ENCODE peak calls at places on chromosome 14, in ten cellular contexts. O is A549, A is ascending aorta, Z is fibroblast of villous mesenchyme, X is HL-60, B is cardiac muscle cell, D is dorsolateral prefrontal cortex, H is retinal pigment epithelial cell, Q is heart right ventricle, W is bronchial epithelial cell. R is an unnamed sample.

GRCh38 chr14:92586001-92586947 is 72.7 kb downstream of the RIN3 start:
- DNase-seq in O (no peak), A (no peak), Z (peak; percentile 99), X (peak; percentile 80), B (peak; percentile 97), D (no peak), H (peak; percentile 69), Q (no peak), W (no peak), R (no peak)

GRCh38 chr14:103819503-103820307 is 27.7 kb downstream of the PPP1R13B start:
- DNase-seq in O (no peak), A (no peak), Z (no peak), X (no peak), B (peak; percentile 42), D (no peak), H (no peak), Q (peak; percentile 36), W (no peak), R (no peak)

GRCh38 chr14:64879635-64880381 is at the start of gene SPTB:
- DNase-seq in O (no peak), A (no peak), Z (no peak), X (no peak), B (no peak), D (peak; percentile 43), H (no peak), Q (peak; percentile 70), W (no peak), R (no peak)

GRCh38 chr14:105274600-105274999 is 26.2 kb downstream of the BRF1 start:
- DNase-seq in O (no peak), A (no peak), Z (no peak), X (no peak), B (no peak), D (no peak), H (no peak), Q (no peak), W (no peak), R (no peak)

GRCh38 chr14:61555056-61555838 is 140.1 kb upstream of the HIF1A start:
- DNase-seq in O (no peak), A (no peak), Z (peak; percentile 63), X (no peak), B (peak; percentile 62), D (no peak), H (no peak), Q (no peak), W (peak; percentile 75), R (no peak)

GRCh38 chr14:91219505-91220389 is 24.8 kb downstream of the GPR68 start:
- DNase-seq in O (no peak), A (no peak), Z (no peak), X (no peak), B (no peak), D (no peak), H (no peak), Q (peak; percentile 53), W (no peak), R (no peak)

GRCh38 chr14:44833376-44833775 is 128.4 kb downstream of the KLHL28 start:
- DNase-seq in O (peak; percentile 41), A (no peak), Z (peak; percentile 7), X (no peak), B (peak; percentile 17), D (no peak), H (no peak), Q (no peak), W (peak; percentile 60), R (no peak)

GRCh38 chr14:73612339-73613045 is at the start of gene ACOT6:
- DNase-seq in O (peak; percentile 83), A (peak; percentile 15), Z (peak; percentile 73), X (no peak), B (peak; percentile 78), D (peak; percentile 78), H (no peak), Q (peak; percentile 73), W (peak; percentile 55), R (peak; percentile 45)

GRCh38 chr14:71651228-71651627 is 281.0 kb upstream of the RGS6 start:
- DNase-seq in O (no peak), A (no peak), Z (peak; percentile 92), X (no peak), B (peak; percentile 91), D (no peak), H (peak; percentile 74), Q (no peak), W (peak; percentile 37), R (no peak)

GRCh38 chr14:85565862-85566296 is 35.9 kb downstream of the FLRT2 start:
- DNase-seq in O (no peak), A (no peak), Z (peak; percentile 60), X (no peak), B (peak; percentile 48), D (no peak), H (no peak), Q (no peak), W (peak; percentile 93), R (no peak)

GRCh38 chr14:105493921-105494605 is 3.0 kb downstream of the TEDC1 start:
- DNase-seq in O (peak; percentile 3), A (no peak), Z (no peak), X (no peak), B (no peak), D (no peak), H (no peak), Q (peak; percentile 12), W (no peak), R (peak; percentile 42)

GRCh38 chr14:78997811-78998210 is 827.6 kb downstream of the NRXN3 start:
- DNase-seq in O (no peak), A (no peak), Z (peak; percentile 12), X (no peak), B (peak; percentile 71), D (peak; percentile 42), H (peak; percentile 30), Q (no peak), W (peak; percentile 9), R (no peak)

GRCh38 chr14:24072436-24072835 is 1.1 kb downstream of the CPNE6 start:
- DNase-seq in O (no peak), A (no peak), Z (no peak), X (no peak), B (no peak), D (no peak), H (no peak), Q (no peak), W (no peak), R (no peak)

GRCh38 chr14:73762375-73762822 is 48.2 kb upstream of the PNMA1 start:
- DNase-seq in O (peak; percentile 51), A (no peak), Z (peak; percentile 72), X (no peak), B (no peak), D (no peak), H (no peak), Q (no peak), W (no peak), R (no peak)

GRCh38 chr14:68921666-68922065 is 57.4 kb downstream of the ACTN1 start:
- DNase-seq in O (no peak), A (no peak), Z (no peak), X (no peak), B (no peak), D (no peak), H (no peak), Q (no peak), W (no peak), R (no peak)
- TF ChIP-seq CTCF in O (no peak), A (no peak), Z (no peak), X (no peak), B (peak; percentile 13), D (no peak), H (peak; percentile 21), Q (no peak), W (no peak), R (no peak)

DNA sequence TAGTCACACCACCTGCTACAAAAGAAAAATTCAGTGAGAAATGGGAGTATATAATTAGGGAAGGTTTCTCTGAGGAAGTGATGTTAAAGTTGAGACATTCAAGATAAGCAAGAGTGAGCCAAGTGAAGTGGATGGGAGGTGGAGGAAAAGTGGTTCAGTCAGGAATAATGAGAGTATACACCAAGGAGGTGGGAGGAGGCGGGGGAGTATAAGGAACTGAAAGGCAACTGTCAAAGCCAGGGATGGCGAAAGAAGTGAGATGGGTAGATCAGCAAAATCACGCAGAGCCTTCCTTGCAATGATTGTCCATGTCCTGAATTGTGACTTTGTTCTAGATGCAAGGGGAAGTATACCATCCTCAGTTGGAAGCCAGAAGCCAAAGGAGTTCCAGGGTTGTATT is 33.6 kb downstream of the PRKD1 start:
- DNase-seq in O (no peak), A (no peak), Z (no peak), X (no peak), B (no peak), D (no peak), H (no peak), Q (no peak), W (no peak), R (no peak)
- TF ChIP-seq CTCF in O (no peak), A (no peak), Z (no peak), X (no peak), B (no peak), D (no peak), H (no peak), Q (no peak), W (no peak), R (no peak)

GRCh38 chr14:57837267-57837666 is 28.6 kb downstream of the SLC35F4 start:
- DNase-seq in O (no peak), A (no peak), Z (no peak), X (no peak), B (no peak), D (no peak), H (no peak), Q (no peak), W (no peak), R (no peak)
- TF ChIP-seq CTCF in O (no peak), A (no peak), Z (no peak), X (no peak), B (no peak), D (no peak), H (no peak), Q (no peak), W (no peak), R (no peak)

DNA sequence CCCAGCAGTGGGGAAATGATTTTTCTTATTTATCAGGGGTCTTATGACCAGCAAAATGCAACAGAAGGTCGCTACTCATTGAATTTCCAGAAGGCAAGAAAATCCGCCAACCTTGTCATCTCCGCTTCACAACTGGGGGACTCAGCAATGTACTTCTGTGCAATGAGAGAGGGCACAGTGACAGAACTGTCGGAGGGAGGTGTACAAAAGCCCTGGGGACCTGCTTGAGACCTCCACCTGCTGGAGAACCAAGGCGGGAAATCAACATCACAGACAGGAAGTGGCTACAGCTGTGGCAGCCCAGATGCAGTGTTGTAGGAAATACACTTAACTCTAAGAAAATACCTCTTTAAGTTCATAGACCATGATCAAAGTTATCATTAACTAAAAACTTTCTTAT is 250.9 kb upstream of the OR4E1 start:
- DNase-seq in O (no peak), A (no peak), Z (no peak), X (no peak), B (no peak), D (no peak), H (no peak), Q (no peak), W (no peak), R (no peak)
- TF ChIP-seq CTCF in O (no peak), A (no peak), Z (no peak), X (no peak), B (no peak), D (no peak), H (no peak), Q (no peak), W (no peak), R (no peak)

DNA sequence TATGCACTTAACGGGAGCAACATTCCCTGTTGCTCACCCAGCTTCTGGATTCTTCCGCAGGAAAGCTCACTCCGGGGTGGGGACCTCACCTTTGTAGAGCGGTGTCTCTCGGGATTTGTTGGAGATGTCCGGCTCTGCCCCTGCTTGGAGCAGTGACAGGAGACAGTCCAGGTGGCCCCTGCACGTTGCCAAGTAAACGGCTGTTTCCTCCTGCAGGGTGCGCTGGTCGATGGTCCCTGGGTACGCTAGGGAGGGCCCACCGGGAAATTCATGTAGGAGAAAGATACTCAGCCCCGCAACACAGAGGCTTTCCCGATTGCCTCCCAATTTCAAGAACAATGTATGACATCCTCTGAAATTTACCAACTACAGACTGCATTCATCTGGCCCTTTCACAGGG is 23.1 kb downstream of the ASB2 start:
- DNase-seq in O (no peak), A (no peak), Z (no peak), X (no peak), B (no peak), D (no peak), H (no peak), Q (no peak), W (no peak), R (no peak)
- TF ChIP-seq CTCF in O (no peak), A (no peak), Z (no peak), X (no peak), B (peak; percentile 8), D (no peak), H (peak; percentile 12), Q (peak; percentile 23), W (no peak), R (peak; percentile 18)

R was measured in CD14-positive monocyte.